ENCODE peak calls at places on chromosomes 7 and 10, in eight cellular contexts. Z is IMR-90, D is cardiac muscle cell, P is gastrocnemius medialis, F is mucosa of descending colon, U is stomach, B is PC-3, Q is adipocyte. J is an unnamed sample. For H3K9me3 and H3K4me1, the result is how much of the 10 kb centered on the place peaks cover.

GRCh38 chr7:152617056-152617455 is 58.9 kb downstream of the XRCC2 start:
- DNase-seq in D (peak), F (no peak), B (no peak), U (no peak), Z (no peak), Q (no peak), P (no peak), J (no peak)

GRCh38 chr7:79176859-79177477 is 276.5 kb downstream of the MAGI2 start:
- DNase-seq in D (peak), U (no peak), F (peak), P (no peak), B (peak), Q (peak), Z (peak), J (no peak)

GRCh38 chr7:45593121-45593541 is 19.0 kb downstream of the ADCY1 start:
- DNase-seq in F (no peak), Z (no peak), D (no peak), P (no peak), U (peak), B (no peak), Q (no peak), J (no peak)

GRCh38 chr7:31382722-31383121 is 42.2 kb upstream of the NEUROD6 start:
- DNase-seq in Q (no peak), F (no peak), B (peak), P (no peak), U (no peak), Z (no peak), D (no peak), J (no peak)

GRCh38 chr7:125074141-125074540 is 144.5 kb upstream of the POT1 start:
- DNase-seq in P (no peak), U (no peak), Q (no peak), D (no peak), Z (no peak), F (no peak), B (peak), J (no peak)

GRCh38 chr10:29736325-29737208 is 101.8 kb upstream of the SVIL start:
- DNase-seq in Z (peak), U (peak), B (peak), D (peak), Q (peak), P (peak), F (peak), J (peak)

GRCh38 chr7:97014145-97014544 is 8.8 kb downstream of the DLX6 start:
- DNase-seq in P (no peak), F (no peak), D (no peak), U (no peak), B (no peak), Q (no peak), Z (no peak), J (no peak)

GRCh38 chr10:72692057-72692891 is at the start of gene MCU:
- DNase-seq in Q (peak), F (peak), Z (peak), P (peak), B (peak), U (peak), D (peak), J (peak)

GRCh38 chr7:101125989-101126650 is 784 bp upstream of the SERPINE1 start:
- DNase-seq in Z (peak), U (peak), Q (peak), P (peak), F (peak), D (peak), B (no peak), J (peak)

GRCh38 chr10:35611750-35612149 is 6.6 kb downstream of the GJD4 start:
- DNase-seq in P (no peak), U (no peak), Q (no peak), D (no peak), Z (no peak), F (no peak), B (no peak), J (no peak)

GRCh38 chr7:2006231-2006771 is 226.4 kb downstream of the MAD1L1 start:
- DNase-seq in B (no peak), U (no peak), D (no peak), Q (no peak), F (no peak), P (peak), Z (no peak), J (peak)

GRCh38 chr7:131686833-131687232 is 130.4 kb upstream of the PODXL start:
- DNase-seq in D (no peak), U (no peak), F (no peak), Z (no peak), Q (no peak), P (no peak), B (no peak), J (no peak)

GRCh38 chr7:50653997-50654425 is 88.8 kb upstream of the DDC start:
- DNase-seq in Z (peak), B (no peak), Q (no peak), D (peak), F (peak), U (peak), P (peak), J (peak)

GRCh38 chr7:37354661-37355131 is 94.0 kb downstream of the ELMO1 start:
- DNase-seq in Z (no peak), F (peak), D (peak), P (peak), B (no peak), Q (no peak), U (no peak), J (peak)

GRCh38 chr10:75297021-75297599 is 61.4 kb upstream of the COMTD1 start:
- DNase-seq in D (no peak), B (no peak), F (no peak), Q (no peak), Z (peak), U (no peak), P (no peak), J (no peak)

GRCh38 chr7:111012152-111012551 is 78.8 kb upstream of the LRRN3 start:
- DNase-seq in D (peak), U (no peak), B (peak), Q (peak), P (no peak), F (no peak), Z (peak), J (no peak)

GRCh38 chr7:36315309-36315948 is 74.2 kb upstream of the ANLN start:
- DNase-seq in D (no peak), Q (no peak), U (no peak), Z (no peak), P (no peak), F (peak), B (no peak), J (no peak)

GRCh38 chr7:119900996-119901395 is 372.0 kb upstream of the KCND2 start:
- DNase-seq in U (no peak), Z (no peak), D (peak), Q (peak), B (no peak), P (no peak), F (no peak), J (no peak)

GRCh38 chr10:17255512-17255911 is 27.5 kb downstream of the VIM start:
- DNase-seq in Z (no peak), Q (no peak), D (no peak), P (no peak), F (no peak), B (no peak), U (no peak), J (no peak)

GRCh38 chr10:22611425-22612111 is 102.8 kb downstream of the PIP4K2A start:
- DNase-seq in B (no peak), D (no peak), U (no peak), P (no peak), Q (no peak), F (no peak), Z (no peak), J (no peak)

GRCh38 chr10:45653454-45653853 is 19.1 kb downstream of the ZFAND4 start:
- DNase-seq in F (no peak), Q (no peak), U (no peak), B (no peak), D (no peak), P (no peak), Z (no peak), J (no peak)

GRCh38 chr10:104391150-104391968 is 37.7 kb downstream of the CFAP58 start:
- DNase-seq in D (peak), P (no peak), U (no peak), Q (no peak), F (no peak), Z (peak), B (peak), J (no peak)

GRCh38 chr10:1402016-1402820 is 335.1 kb downstream of the ADARB2 start:
- DNase-seq in B (no peak), D (no peak), Z (no peak), P (no peak), Q (no peak), U (peak), F (no peak), J (no peak)

GRCh38 chr10:129047001-129047400 is 420.0 kb upstream of the MGMT start:
- DNase-seq in Q (no peak), B (no peak), D (no peak), F (no peak), U (no peak), Z (peak), P (no peak), J (no peak)

GRCh38 chr10:126854726-126855125 is 50.5 kb upstream of the DOCK1 start:
- DNase-seq in P (no peak), U (no peak), Z (no peak), D (no peak), B (no peak), F (no peak), Q (no peak), J (no peak)

GRCh38 chr7:107501593-107501992 is 31.7 kb downstream of the GPR22 start:
- DNase-seq in F (peak), P (no peak), U (no peak), Q (peak), B (peak), D (peak), Z (peak), J (no peak)

GRCh38 chr7:109094-109493 is 83.3 kb upstream of the FAM20C start:
- DNase-seq in U (no peak), F (no peak), Q (no peak), Z (no peak), B (no peak), P (no peak), D (no peak), J (no peak)

GRCh38 chr7:122845286-122845685 is 41.0 kb downstream of the CADPS2 start:
- DNase-seq in U (no peak), Z (no peak), D (no peak), Q (no peak), F (no peak), P (no peak), B (no peak), J (no peak)

GRCh38 chr7:99379043-99379577 is 4.6 kb downstream of the ARPC1B start:
- DNase-seq in U (peak), F (peak), Q (peak), Z (peak), D (peak), B (peak), P (peak), J (peak)

GRCh38 chr7:114081606-114082425 is 163.0 kb upstream of the PPP1R3A start:
- DNase-seq in Q (peak), P (no peak), B (peak), D (peak), F (peak), U (no peak), Z (peak), J (no peak)

GRCh38 chr7:149800169-149800555 is 26.8 kb upstream of the ZNF467 start:
- DNase-seq in F (no peak), D (no peak), B (no peak), Q (no peak), U (no peak), Z (no peak), P (no peak), J (no peak)

GRCh38 chr7:74429153-74429747 is 24.5 kb upstream of the GTF2IRD1 start:
- DNase-seq in B (no peak), U (no peak), P (no peak), Q (peak), Z (peak), F (no peak), D (peak), J (no peak)

GRCh38 chr10:101558206-101558605 is 29.9 kb downstream of the POLL start:
- DNase-seq in Z (no peak), B (no peak), Q (no peak), U (no peak), D (no peak), F (no peak), P (no peak), J (no peak)

GRCh38 chr7:100693312-100694195 is 496 bp downstream of the GIGYF1 start:
- DNase-seq in B (no peak), F (peak), Q (peak), U (no peak), D (no peak), P (no peak), Z (no peak), J (no peak)

GRCh38 chr10:46547881-46548780 is 8.3 kb downstream of the GPRIN2 start:
- DNase-seq in U (peak), B (peak), D (no peak), Q (no peak), F (peak), P (peak), Z (peak), J (peak)

GRCh38 chr10:77943086-77943901 is 16.7 kb upstream of the DLG5 start:
- DNase-seq in Q (peak), F (no peak), B (peak), P (peak), D (peak), U (no peak), Z (peak), J (no peak)

GRCh38 chr7:126398285-126398684 is 854.5 kb downstream of the GRM8 start:
- DNase-seq in F (no peak), B (no peak), D (no peak), Q (no peak), Z (no peak), U (no peak), P (no peak), J (no peak)

GRCh38 chr10:83225781-83226180 is 913.5 kb upstream of the GHITM start:
- DNase-seq in P (no peak), U (no peak), F (no peak), Q (no peak), Z (no peak), B (no peak), D (no peak), J (no peak)

GRCh38 chr7:31646969-31647368 is 40.0 kb upstream of the PPP1R17 start:
- DNase-seq in B (no peak), Z (no peak), P (no peak), D (no peak), Q (no peak), F (no peak), U (no peak), J (no peak)

GRCh38 chr10:13636776-13637175 is 50.0 kb downstream of the PRPF18 start:
- DNase-seq in Q (no peak), B (no peak), Z (peak), D (no peak), P (no peak), U (no peak), F (no peak), J (no peak)

DNA sequence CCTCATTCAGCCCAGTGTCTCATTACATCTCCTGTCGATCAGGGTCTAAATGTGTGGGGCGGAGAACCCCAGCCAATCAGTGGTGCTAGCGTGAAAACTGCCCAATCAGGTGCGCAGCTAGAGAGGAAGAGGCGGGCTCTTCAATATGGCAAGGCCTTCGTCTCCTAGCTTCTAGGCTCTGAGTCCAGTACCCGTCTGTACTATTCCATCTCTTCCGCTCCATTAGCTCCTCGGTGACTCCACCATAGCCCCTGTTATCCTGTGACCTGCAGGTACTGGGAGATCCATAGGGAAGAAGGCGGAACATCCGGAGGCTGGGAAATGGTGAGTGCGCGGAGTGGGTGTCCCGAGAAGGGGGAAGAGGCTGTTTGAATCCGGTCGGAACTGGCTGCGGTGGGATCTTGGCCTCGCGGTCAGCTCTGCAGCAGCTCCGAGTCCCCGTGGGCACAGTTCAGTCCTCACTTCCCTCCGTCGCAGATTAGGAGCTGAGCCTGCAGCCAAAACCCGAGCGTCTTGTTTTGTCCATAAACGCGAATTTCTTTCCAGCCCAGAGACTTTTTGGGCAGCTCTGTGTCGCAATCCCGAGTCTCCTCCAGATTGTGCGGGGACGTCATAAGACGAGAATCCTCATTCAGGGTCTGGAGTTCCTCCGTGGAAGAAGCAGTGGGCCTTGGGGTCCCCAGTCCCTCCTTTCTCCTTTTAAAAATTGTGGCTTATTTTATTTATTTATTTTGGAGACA is at the start of gene ZNF727:
- DNase-seq in U (no peak), B (no peak), P (peak), Q (no peak), Z (no peak), D (no peak), F (peak), J (peak)
- H3K9me3 ChIP-seq in U (under half), B (under half), P (under half), Q (under half), Z (under half), D (under half), F (half or more), J (under half)

GRCh38 chr10:132793213-132793612 is 7.3 kb upstream of the NKX6-2 start:
- DNase-seq in D (no peak), P (no peak), Q (no peak), Z (no peak), B (no peak), F (no peak), U (no peak), J (no peak)
- H3K4me3 ChIP-seq in D (no peak), P (no peak), Q (no peak), Z (no peak), B (no peak), F (no peak), U (no peak), J (no peak)

GRCh38 chr7:44104880-44105771 is 981 bp downstream of the AEBP1 start:
- DNase-seq in Q (peak), F (no peak), U (no peak), B (no peak), Z (peak), D (peak), P (no peak), J (peak)

GRCh38 chr7:44105832-44106231 is 1.7 kb downstream of the AEBP1 start:
- DNase-seq in B (no peak), F (no peak), Z (no peak), P (no peak), D (no peak), Q (no peak), U (no peak), J (no peak)

GRCh38 chr7:44107961-44108767 is 4.0 kb downstream of the AEBP1 start:
- DNase-seq in F (no peak), U (no peak), D (no peak), Q (no peak), B (no peak), Z (no peak), P (no peak), J (no peak)

GRCh38 chr7:44107116-44107960 is 3.2 kb downstream of the AEBP1 start:
- DNase-seq in U (no peak), B (no peak), D (no peak), P (no peak), Q (no peak), F (no peak), Z (no peak), J (no peak)

GRCh38 chr7:44106311-44107065 is 2.3 kb downstream of the AEBP1 start:
- DNase-seq in Z (no peak), Q (no peak), F (no peak), P (no peak), B (no peak), U (no peak), D (no peak), J (no peak)
- H3K4me1 ChIP-seq in Z (under half), Q (under half), F (under half), P (under half), B (under half), U (half or more), D (under half), J (half or more)

GRCh38 chr7:65002972-65003585 is 3.4 kb downstream of the ERV3-1 start:
- DNase-seq in U (no peak), Q (no peak), P (no peak), Z (no peak), D (no peak), F (no peak), B (no peak), J (no peak)
- H3K9me3 ChIP-seq in U (under half), Q (under half), P (under half), Z (under half), D (under half), F (under half), B (under half), J (under half)

DNA sequence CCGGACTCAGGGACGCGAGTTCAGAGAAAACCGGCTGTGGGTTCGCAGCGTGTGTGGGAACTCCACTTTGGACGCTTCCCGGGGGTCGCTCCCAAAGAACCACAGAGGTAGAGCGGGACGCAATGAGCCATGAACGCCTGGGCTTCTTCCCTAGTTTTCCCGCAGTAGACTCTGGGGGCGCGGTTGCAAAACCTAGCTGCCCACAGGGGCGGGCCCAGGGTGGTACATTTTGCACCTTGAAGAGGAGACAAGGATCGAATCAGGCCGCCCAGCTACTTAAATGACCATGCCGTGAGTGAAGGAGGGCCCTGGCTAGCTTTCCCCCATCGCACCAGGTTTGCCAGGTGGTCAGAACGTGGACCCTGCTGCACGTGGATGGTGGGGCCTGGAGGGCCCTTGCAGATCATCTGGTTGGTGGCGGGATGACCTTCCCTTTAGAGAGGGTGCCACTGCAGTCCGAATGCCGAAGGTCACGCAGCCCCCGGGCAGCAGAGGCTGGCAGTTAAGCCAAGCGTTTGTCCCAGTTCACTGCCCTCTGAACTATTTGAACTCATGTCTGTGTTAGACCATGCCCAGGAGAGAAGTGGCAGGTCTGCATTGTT is 568 bp upstream of the SHTN1 start:
- DNase-seq in P (no peak), Z (no peak), F (peak), D (peak), Q (peak), U (no peak), B (peak), J (no peak)
- H3K4me3 ChIP-seq in P (peak), Z (peak), F (peak), D (peak), Q (peak), U (peak), B (peak), J (peak)

GRCh38 chr7:128912281-128912680 is 1.8 kb upstream of the KCP start:
- DNase-seq in U (no peak), Z (no peak), Q (no peak), P (no peak), F (no peak), B (no peak), D (no peak), J (peak)
- H3K4me1 ChIP-seq in U (under half), Z (under half), Q (under half), P (under half), F (under half), B (under half), D (under half), J (under half)

GRCh38 chr7:158056761-158057160 is 530.9 kb downstream of the PTPRN2 start:
- DNase-seq in P (no peak), U (no peak), Z (no peak), Q (no peak), B (no peak), F (no peak), D (no peak), J (no peak)
- H3K9me3 ChIP-seq in P (under half), U (under half), Z (half or more), Q (under half), B (under half), F (under half), D (under half), J (under half)

DNA sequence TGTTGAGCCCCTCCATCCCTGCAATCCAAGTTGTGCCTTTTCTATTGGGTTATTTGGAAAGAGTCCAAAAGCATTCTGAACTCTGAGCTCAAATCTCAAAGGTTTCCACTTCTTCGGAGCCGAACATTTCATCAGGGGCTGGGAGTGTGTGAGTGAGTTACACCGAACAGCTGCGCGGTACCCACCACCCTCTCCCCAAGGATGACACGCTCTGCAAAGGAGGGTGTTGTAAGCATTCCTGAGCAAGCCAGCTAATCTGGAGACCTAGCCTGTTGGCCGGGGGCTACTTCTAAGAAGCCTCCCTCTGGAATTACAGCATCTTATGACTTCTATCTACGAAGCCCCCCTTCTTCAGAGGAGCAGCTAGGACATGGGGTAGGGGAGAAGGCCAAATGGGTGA is 270.5 kb downstream of the CREB5 start:
- DNase-seq in Q (no peak), F (no peak), U (no peak), D (peak), Z (no peak), P (peak), B (no peak), J (no peak)
- H3K4me3 ChIP-seq in Q (no peak), F (no peak), U (no peak), D (no peak), Z (no peak), P (no peak), B (no peak), J (no peak)